ENCODE peak calls at places on chromosomes 4 and X, in ten cellular contexts. D, V, Z, Q, A, B, K, G, U and M are unnamed samples.

GRCh38 chr4:184573701-184574100 is 75.5 kb downstream of the CASP3 start:
- DNase-seq in A (no peak), B (no peak), Q (no peak), D (no peak), K (no peak), G (no peak), Z (no peak), V (no peak), U (no peak), M (no peak)

GRCh38 chr4:151850751-151851150 is 89.9 kb upstream of the GATB start:
- DNase-seq in D (no peak), Q (no peak), V (no peak), B (peak), Z (peak), A (no peak), U (no peak), G (no peak), K (no peak), M (no peak)

GRCh38 chr4:184238072-184238743 is 20.5 kb upstream of the ENPP6 start:
- DNase-seq in K (no peak), D (no peak), A (no peak), V (no peak), Z (no peak), Q (no peak), G (no peak), U (no peak), B (no peak), M (no peak)

GRCh38 chrX:18649498-18649951 is 22.4 kb downstream of the RS1 start:
- DNase-seq in D (no peak), A (no peak), Q (no peak), B (no peak), U (no peak), Z (no peak), V (no peak), G (no peak), K (no peak), M (no peak)

GRCh38 chrX:20378291-20378920 is 111.7 kb upstream of the RPS6KA3 start:
- DNase-seq in Z (peak), A (no peak), U (peak), G (peak), K (no peak), B (no peak), Q (no peak), D (peak), V (peak), M (no peak)

GRCh38 chr4:177367336-177367735 is 57.7 kb downstream of the NEIL3 start:
- DNase-seq in V (peak), A (no peak), Q (no peak), D (peak), Z (peak), K (no peak), G (no peak), U (no peak), B (no peak), M (peak)

GRCh38 chr4:38804654-38805295 is at the start of gene TLR1:
- DNase-seq in B (peak), K (peak), U (no peak), A (no peak), D (no peak), G (no peak), Q (no peak), Z (peak), V (peak), M (no peak)

GRCh38 chrX:27186671-27187070 is 276.5 kb downstream of the PPP4R3C start:
- DNase-seq in B (peak), Z (peak), A (no peak), K (peak), D (peak), Q (no peak), U (no peak), V (peak), G (peak), M (peak)

GRCh38 chr4:145423017-145423708 is 58.5 kb upstream of the SMAD1 start:
- DNase-seq in A (no peak), Z (no peak), K (no peak), Q (no peak), D (no peak), U (no peak), B (no peak), V (no peak), G (no peak), M (no peak)

GRCh38 chrX:137569470-137569891 is 3.6 kb downstream of the ZIC3 start:
- DNase-seq in A (no peak), G (no peak), K (no peak), Q (no peak), B (no peak), V (no peak), D (no peak), Z (no peak), U (no peak), M (no peak)

GRCh38 chrX:70433848-70434351 is 10.7 kb upstream of the DLG3 start:
- DNase-seq in B (no peak), U (peak), G (peak), Q (no peak), D (peak), K (no peak), Z (peak), A (peak), V (peak), M (peak)

GRCh38 chr4:168498259-168498658 is 1.4 kb downstream of the PALLD start:
- DNase-seq in Q (no peak), U (no peak), K (no peak), Z (no peak), G (no peak), A (no peak), D (no peak), V (no peak), B (no peak), M (no peak)